ENCODE peak calls at places on chromosomes 4 and X, in four cellular contexts. One of them, this sample, is unnamed.
A peak's percentile ranks its signal among the peaks of the same experiment; 100 is the strongest.

GRCh38 chr4:1855334-1856070 is 454 bp downstream of the LETM1 start:
- DNase-seq in upper lobe of right lung: peak; percentile 73
- DNase-seq in pancreas: peak; percentile 27
- DNase-seq in kidney epithelial cell: no peak
- DNase-seq in this sample: no peak

GRCh38 chrX:150692296-150692695 is 900 bp upstream of the MTMR1 start:
- DNase-seq in pancreas: no peak
- DNase-seq in kidney epithelial cell: no peak
- DNase-seq in upper lobe of right lung: no peak
- DNase-seq in this sample: no peak

GRCh38 chr4:166493828-166494432 is 620.9 kb downstream of the TLL1 start:
- DNase-seq in pancreas: no peak
- DNase-seq in kidney epithelial cell: no peak
- DNase-seq in upper lobe of right lung: no peak
- DNase-seq in this sample: no peak

GRCh38 chr4:106502106-106502699 is 133.6 kb upstream of the GIMD1 start:
- DNase-seq in upper lobe of right lung: peak; percentile 73
- DNase-seq in kidney epithelial cell: peak; percentile 14
- DNase-seq in pancreas: peak; percentile 30
- DNase-seq in this sample: no peak

GRCh38 chr4:158033416-158033863 is 139.4 kb downstream of the GASK1B start:
- DNase-seq in upper lobe of right lung: no peak
- DNase-seq in pancreas: no peak
- DNase-seq in kidney epithelial cell: no peak
- DNase-seq in this sample: no peak

GRCh38 chr4:169410839-169411770 is 140.3 kb upstream of the SH3RF1 start:
- DNase-seq in kidney epithelial cell: peak; percentile 14
- DNase-seq in upper lobe of right lung: no peak
- DNase-seq in pancreas: no peak
- DNase-seq in this sample: no peak

GRCh38 chr4:55386073-55386472 is 9.7 kb upstream of the TMEM165 start:
- DNase-seq in kidney epithelial cell: no peak
- DNase-seq in pancreas: no peak
- DNase-seq in upper lobe of right lung: no peak
- DNase-seq in this sample: no peak

GRCh38 chrX:108347800-108348199 is 90.4 kb downstream of the COL4A6 start:
- DNase-seq in upper lobe of right lung: no peak
- DNase-seq in kidney epithelial cell: no peak
- DNase-seq in pancreas: no peak
- DNase-seq in this sample: no peak

GRCh38 chr4:2461246-2461960 is 7.5 kb upstream of the RNF4 start:
- DNase-seq in pancreas: no peak
- DNase-seq in kidney epithelial cell: no peak
- DNase-seq in upper lobe of right lung: peak; percentile 55
- DNase-seq in this sample: no peak

GRCh38 chrX:88170528-88170927 is 576.5 kb upstream of the CPXCR1 start:
- DNase-seq in pancreas: no peak
- DNase-seq in upper lobe of right lung: no peak
- DNase-seq in kidney epithelial cell: no peak
- DNase-seq in this sample: no peak

GRCh38 chrX:71989768-71990167 is 79.1 kb downstream of the NHSL2 start:
- DNase-seq in pancreas: no peak
- DNase-seq in upper lobe of right lung: no peak
- DNase-seq in kidney epithelial cell: peak; percentile 52
- DNase-seq in this sample: no peak

GRCh38 chrX:133159205-133159604 is 58.9 kb downstream of the TFDP3 start:
- DNase-seq in upper lobe of right lung: no peak
- DNase-seq in pancreas: no peak
- DNase-seq in kidney epithelial cell: no peak
- DNase-seq in this sample: no peak

GRCh38 chr4:181756451-181756850 is 486.8 kb upstream of the TENM3 start:
- DNase-seq in upper lobe of right lung: no peak
- DNase-seq in kidney epithelial cell: no peak
- DNase-seq in pancreas: no peak
- DNase-seq in this sample: no peak

GRCh38 chr4:168527560-168527959 is 30.7 kb downstream of the PALLD start:
- DNase-seq in kidney epithelial cell: no peak
- DNase-seq in pancreas: no peak
- DNase-seq in upper lobe of right lung: no peak
- DNase-seq in this sample: no peak

GRCh38 chr4:16026155-16026761 is 57.6 kb downstream of the PROM1 start:
- DNase-seq in kidney epithelial cell: no peak
- DNase-seq in pancreas: no peak
- DNase-seq in upper lobe of right lung: no peak
- DNase-seq in this sample: no peak

GRCh38 chr4:184958839-184959238 is 59.5 kb upstream of the HELT start:
- DNase-seq in pancreas: no peak
- DNase-seq in upper lobe of right lung: no peak
- DNase-seq in kidney epithelial cell: no peak
- DNase-seq in this sample: no peak

GRCh38 chrX:37955273-37955672 is 51.1 kb upstream of the SYTL5 start:
- DNase-seq in kidney epithelial cell: no peak
- DNase-seq in pancreas: no peak
- DNase-seq in upper lobe of right lung: no peak
- DNase-seq in this sample: no peak

GRCh38 chrX:110786486-110786885 is 9.1 kb downstream of the CHRDL1 start:
- DNase-seq in kidney epithelial cell: peak; percentile 19
- DNase-seq in pancreas: no peak
- DNase-seq in upper lobe of right lung: no peak
- DNase-seq in this sample: no peak

GRCh38 chr4:81470456-81471327 is 1.0 kb downstream of the RASGEF1B start:
- DNase-seq in pancreas: no peak
- DNase-seq in upper lobe of right lung: peak; percentile 75
- DNase-seq in kidney epithelial cell: no peak
- DNase-seq in this sample: peak; percentile 80

GRCh38 chr4:86130160-86130933 is 229.5 kb downstream of the MAPK10 start:
- DNase-seq in pancreas: no peak
- DNase-seq in kidney epithelial cell: no peak
- DNase-seq in upper lobe of right lung: no peak
- DNase-seq in this sample: no peak

GRCh38 chrX:83008415-83008814 is 499.7 kb upstream of the POU3F4 start:
- DNase-seq in kidney epithelial cell: no peak
- DNase-seq in upper lobe of right lung: no peak
- DNase-seq in pancreas: no peak
- DNase-seq in this sample: no peak

GRCh38 chr4:77179512-77179911 is 22.5 kb downstream of the CCNG2 start:
- DNase-seq in kidney epithelial cell: no peak
- DNase-seq in pancreas: no peak
- DNase-seq in upper lobe of right lung: no peak
- DNase-seq in this sample: no peak

GRCh38 chr4:40322853-40323252 is 12.3 kb upstream of the CHRNA9 start:
- DNase-seq in kidney epithelial cell: no peak
- DNase-seq in upper lobe of right lung: no peak
- DNase-seq in pancreas: no peak
- DNase-seq in this sample: no peak

GRCh38 chrX:2451456-2452316 is 49.1 kb downstream of the DHRSX start:
- DNase-seq in kidney epithelial cell: no peak
- DNase-seq in pancreas: no peak
- DNase-seq in upper lobe of right lung: peak; percentile 29
- DNase-seq in this sample: no peak

GRCh38 chrX:9240956-9241355 is 207.0 kb upstream of the FAM9B start:
- DNase-seq in pancreas: no peak
- DNase-seq in kidney epithelial cell: no peak
- DNase-seq in upper lobe of right lung: no peak
- DNase-seq in this sample: no peak

GRCh38 chrX:153643431-153644351 is 3.3 kb upstream of the DUSP9 start:
- DNase-seq in upper lobe of right lung: peak; percentile 43
- DNase-seq in kidney epithelial cell: no peak
- DNase-seq in pancreas: no peak
- DNase-seq in this sample: no peak

GRCh38 chrX:17160971-17161370 is 214.0 kb upstream of the NHS start:
- DNase-seq in pancreas: no peak
- DNase-seq in kidney epithelial cell: no peak
- DNase-seq in upper lobe of right lung: no peak
- DNase-seq in this sample: no peak

GRCh38 chr4:128606173-128606572 is 203.3 kb upstream of the JADE1 start:
- DNase-seq in kidney epithelial cell: no peak
- DNase-seq in pancreas: no peak
- DNase-seq in upper lobe of right lung: no peak
- DNase-seq in this sample: no peak

GRCh38 chr4:70715097-70715496 is 6.7 kb upstream of the RUFY3 start:
- DNase-seq in upper lobe of right lung: no peak
- DNase-seq in pancreas: no peak
- DNase-seq in kidney epithelial cell: no peak
- DNase-seq in this sample: no peak

GRCh38 chr4:102730968-102731533 is 29.7 kb downstream of the MANBA start:
- DNase-seq in upper lobe of right lung: no peak
- DNase-seq in kidney epithelial cell: no peak
- DNase-seq in pancreas: no peak
- DNase-seq in this sample: no peak

GRCh38 chrX:46757593-46757992 is 1.3 kb downstream of the SLC9A7 start:
- DNase-seq in pancreas: no peak
- DNase-seq in upper lobe of right lung: no peak
- DNase-seq in kidney epithelial cell: no peak
- DNase-seq in this sample: no peak

GRCh38 chr4:155805016-155805415 is 46.2 kb downstream of the GUCY1B1 start:
- DNase-seq in pancreas: no peak
- DNase-seq in kidney epithelial cell: no peak
- DNase-seq in upper lobe of right lung: no peak
- DNase-seq in this sample: no peak

GRCh38 chr4:157014621-157015591 is 43.3 kb upstream of the PDGFC start:
- DNase-seq in pancreas: no peak
- DNase-seq in upper lobe of right lung: no peak
- DNase-seq in kidney epithelial cell: peak; percentile 66
- DNase-seq in this sample: no peak

GRCh38 chr4:170087163-170087700 is 2.5 kb downstream of the AADAT start:
- DNase-seq in upper lobe of right lung: no peak
- DNase-seq in pancreas: no peak
- DNase-seq in kidney epithelial cell: no peak
- DNase-seq in this sample: no peak

GRCh38 chr4:78439328-78439727 is 112.2 kb upstream of the ANXA3 start:
- DNase-seq in kidney epithelial cell: no peak
- DNase-seq in pancreas: no peak
- DNase-seq in upper lobe of right lung: no peak
- DNase-seq in this sample: no peak

GRCh38 chrX:24494544-24495113 is 29.5 kb downstream of the PDK3 start:
- DNase-seq in pancreas: peak; percentile 42
- DNase-seq in kidney epithelial cell: peak; percentile 54
- DNase-seq in upper lobe of right lung: no peak
- DNase-seq in this sample: no peak

GRCh38 chrX:134600714-134601113 is 57.6 kb downstream of the PLAC1 start:
- DNase-seq in kidney epithelial cell: peak; percentile 12
- DNase-seq in upper lobe of right lung: no peak
- DNase-seq in pancreas: no peak
- DNase-seq in this sample: no peak

GRCh38 chr4:120009731-120010130 is 56.9 kb downstream of the MAD2L1 start:
- DNase-seq in pancreas: no peak
- DNase-seq in upper lobe of right lung: no peak
- DNase-seq in kidney epithelial cell: no peak
- DNase-seq in this sample: no peak

GRCh38 chrX:45592067-45592466 is 391.4 kb upstream of the DIPK2B start:
- DNase-seq in upper lobe of right lung: no peak
- DNase-seq in kidney epithelial cell: no peak
- DNase-seq in pancreas: no peak
- DNase-seq in this sample: no peak

GRCh38 chr4:11427201-11427996 is 1.3 kb downstream of the HS3ST1 start:
- DNase-seq in upper lobe of right lung: no peak
- DNase-seq in kidney epithelial cell: no peak
- DNase-seq in pancreas: no peak
- DNase-seq in this sample: no peak
- H3K4me3 ChIP-seq in upper lobe of right lung: peak overlapping the region; percentile 63
- H3K4me3 ChIP-seq in kidney epithelial cell: peak overlapping the region; percentile 49
- H3K4me3 ChIP-seq in pancreas: peak overlapping the region; percentile 9
- H3K4me3 ChIP-seq in this sample: peak overlapping the region; percentile 84

GRCh38 chrX:43813898-43814297 is 68.4 kb downstream of the MAOB start:
- DNase-seq in upper lobe of right lung: no peak
- DNase-seq in kidney epithelial cell: no peak
- DNase-seq in pancreas: no peak
- DNase-seq in this sample: no peak
- TF ChIP-seq CTCF in upper lobe of right lung: no peak
- TF ChIP-seq CTCF in kidney epithelial cell: peak; percentile 17
- TF ChIP-seq CTCF in pancreas: no peak
- TF ChIP-seq CTCF in this sample: no peak

GRCh38 chrX:148380614-148381561 is 119.5 kb upstream of the AFF2 start:
- DNase-seq in kidney epithelial cell: peak; percentile 21
- DNase-seq in upper lobe of right lung: no peak
- DNase-seq in pancreas: no peak
- DNase-seq in this sample: no peak
- H3K4me3 ChIP-seq in kidney epithelial cell: no peak overlapping the region
- H3K4me3 ChIP-seq in upper lobe of right lung: no peak overlapping the region
- H3K4me3 ChIP-seq in pancreas: no peak overlapping the region
- H3K4me3 ChIP-seq in this sample: peak overlapping the region; percentile 25

GRCh38 chr4:125501661-125502060 is 186.9 kb downstream of the FAT4 start:
- DNase-seq in kidney epithelial cell: no peak
- DNase-seq in pancreas: no peak
- DNase-seq in upper lobe of right lung: no peak
- DNase-seq in this sample: no peak

DNA sequence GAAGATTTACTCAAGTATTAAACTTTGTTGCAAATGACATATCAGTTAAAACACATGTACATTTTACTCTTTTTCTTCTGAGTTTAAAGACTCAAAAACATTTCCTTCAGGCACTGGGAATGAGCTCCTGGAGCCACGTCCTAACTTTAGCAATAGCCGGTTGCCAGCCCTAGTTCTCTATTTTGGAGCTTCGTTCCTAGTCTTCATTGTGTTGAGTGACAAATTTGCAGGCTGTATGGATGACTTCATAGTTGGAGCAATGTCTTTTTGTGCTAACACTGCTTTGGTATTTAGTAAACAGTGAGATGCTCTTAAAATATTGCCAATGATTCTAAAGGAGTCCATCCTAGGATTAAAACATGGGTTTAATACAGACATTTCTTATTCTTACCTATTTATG is 190.9 kb downstream of the FAT4 start:
- DNase-seq in pancreas: no peak
- DNase-seq in upper lobe of right lung: no peak
- DNase-seq in kidney epithelial cell: no peak
- DNase-seq in this sample: no peak
- TF ChIP-seq CTCF in pancreas: no peak
- TF ChIP-seq CTCF in upper lobe of right lung: no peak
- TF ChIP-seq CTCF in kidney epithelial cell: no peak
- TF ChIP-seq CTCF in this sample: no peak

This sample was measured in coronary artery.